ENCODE peak calls at places on chromosomes 7 and 10, in nine cellular contexts. F is GM20000; D is NCI-H82; I is stimulated activated naive CD4-positive, alpha-beta T cell; T is psoas muscle; J is GM03348; W is activated T-helper 1 cell treated with anti-CD3 and anti-CD28 coated beads, Interleukin-2, amount 50 U/mL, for 16 hours; G is anterior cingulate cortex; S is A549. C is an unnamed sample.

GRCh38 chr7:78159537-78159936 is 361.0 kb downstream of the PHTF2 start:
- DNase-seq in T (no peak), D (no peak), I (no peak), W (no peak), G (no peak), S (no peak), F (no peak), J (no peak), C (no peak)

GRCh38 chr10:43124574-43125273 is 13.5 kb upstream of the CSGALNACT2 start:
- DNase-seq in G (no peak), W (no peak), I (no peak), F (no peak), D (no peak), J (no peak), T (no peak), S (no peak), C (no peak)

GRCh38 chr10:93190377-93190776 is 116.7 kb downstream of the CYP26A1 start:
- DNase-seq in J (no peak), G (no peak), I (no peak), S (no peak), D (no peak), T (no peak), W (no peak), F (no peak), C (no peak)

GRCh38 chr10:4824791-4825310 is 1.2 kb upstream of the AKR1E2 start:
- DNase-seq in D (no peak), S (no peak), J (no peak), I (no peak), W (no peak), G (no peak), T (no peak), F (no peak), C (no peak)

GRCh38 chr7:132858760-132859159 is 223.1 kb downstream of the CHCHD3 start:
- DNase-seq in D (no peak), W (no peak), T (no peak), J (no peak), S (no peak), I (no peak), F (no peak), G (no peak), C (no peak)

GRCh38 chr7:120709931-120710330 is 148.0 kb downstream of the TSPAN12 start:
- DNase-seq in J (no peak), G (no peak), D (no peak), W (no peak), F (no peak), T (no peak), I (no peak), S (no peak), C (no peak)

GRCh38 chr7:115297651-115298050 is 375.8 kb downstream of the MDFIC start:
- DNase-seq in J (peak; percentile 50), G (no peak), T (no peak), I (no peak), S (peak; percentile 72), W (no peak), F (no peak), D (peak; percentile 67), C (no peak)

GRCh38 chr10:13158401-13158800 is 3.0 kb upstream of the MCM10 start:
- DNase-seq in W (no peak), D (no peak), I (no peak), S (no peak), T (peak; percentile 18), F (no peak), G (no peak), J (no peak), C (no peak)

GRCh38 chr10:30671011-30671616 is 41.6 kb upstream of the LYZL2 start:
- DNase-seq in J (peak; percentile 79), W (no peak), F (peak; percentile 40), S (peak; percentile 84), G (peak; percentile 54), I (no peak), D (peak; percentile 80), T (no peak), C (peak; percentile 6)

GRCh38 chr10:70927221-70927943 is 39.0 kb upstream of the PCBD1 start:
- DNase-seq in D (peak; percentile 98), W (no peak), J (no peak), T (no peak), F (no peak), I (no peak), S (no peak), G (no peak), C (no peak)

GRCh38 chr7:39083781-39084180 is 106.1 kb downstream of the POU6F2 start:
- DNase-seq in D (peak; percentile 16), S (no peak), T (no peak), F (no peak), I (no peak), G (no peak), J (no peak), W (no peak), C (no peak)

GRCh38 chr10:106997721-106998120 is 166.8 kb downstream of the SORCS1 start:
- DNase-seq in F (no peak), T (no peak), J (no peak), I (no peak), D (no peak), G (peak; percentile 39), S (no peak), W (no peak), C (no peak)

GRCh38 chr7:4144801-4145470 is 537.2 kb upstream of the FOXK1 start:
- DNase-seq in J (no peak), F (no peak), G (no peak), D (no peak), T (peak; percentile 49), I (no peak), S (no peak), W (no peak), C (no peak)

GRCh38 chr7:22759721-22760120 is 32.7 kb downstream of the IL6 start:
- DNase-seq in D (no peak), T (no peak), S (no peak), I (no peak), W (no peak), F (no peak), G (no peak), J (no peak), C (no peak)

GRCh38 chr7:7816084-7816483 is 97.7 kb upstream of the RPA3 start:
- DNase-seq in I (no peak), D (no peak), W (no peak), F (peak; percentile 38), G (no peak), T (no peak), S (no peak), J (no peak), C (no peak)

GRCh38 chr10:112429654-112430230 is 17.0 kb downstream of the ZDHHC6 start:
- DNase-seq in S (no peak), W (no peak), F (no peak), T (no peak), G (no peak), I (no peak), D (no peak), J (no peak), C (no peak)

GRCh38 chr7:125495997-125496396 is 566.4 kb upstream of the POT1 start:
- DNase-seq in J (no peak), W (no peak), T (no peak), D (no peak), I (no peak), S (no peak), F (no peak), G (no peak), C (no peak)

GRCh38 chr10:60099998-60100747 is 193.8 kb upstream of the CCDC6 start:
- DNase-seq in T (no peak), G (peak; percentile 36), S (peak; percentile 64), D (peak; percentile 68), I (no peak), J (peak; percentile 62), F (peak; percentile 22), W (no peak), C (peak; percentile 29)

GRCh38 chr10:119545310-119545709 is 2.8 kb upstream of the RGS10 start:
- DNase-seq in G (no peak), T (no peak), J (no peak), S (no peak), D (no peak), I (no peak), W (no peak), F (no peak), C (no peak)

GRCh38 chr7:114790526-114790925 is 131.4 kb upstream of the MDFIC start:
- DNase-seq in W (no peak), J (peak; percentile 10), T (no peak), F (no peak), G (no peak), S (no peak), D (no peak), I (no peak), C (no peak)

GRCh38 chr7:134755422-134756022 is 23.9 kb upstream of the CALD1 start:
- DNase-seq in G (no peak), W (no peak), I (no peak), S (peak; percentile 14), J (peak; percentile 62), T (no peak), D (peak; percentile 12), F (no peak), C (no peak)

GRCh38 chr7:100968650-100969049 is 715 bp upstream of the MUC12 start:
- DNase-seq in F (no peak), D (no peak), W (no peak), J (no peak), T (no peak), I (no peak), S (no peak), G (no peak), C (no peak)

GRCh38 chr10:109237050-109237449 is 686.3 kb downstream of the XPNPEP1 start:
- DNase-seq in D (no peak), J (no peak), G (no peak), T (no peak), S (no peak), F (no peak), W (no peak), I (no peak), C (no peak)

GRCh38 chr7:74474271-74474865 is 20.7 kb downstream of the GTF2IRD1 start:
- DNase-seq in D (no peak), T (no peak), I (no peak), F (no peak), J (peak; percentile 42), S (no peak), G (no peak), W (no peak), C (no peak)

GRCh38 chr10:86786368-86786767 is 29.9 kb downstream of the BMPR1A start:
- DNase-seq in G (no peak), I (no peak), S (no peak), J (no peak), W (no peak), D (no peak), F (no peak), T (no peak), C (no peak)

GRCh38 chr10:129328531-129328930 is 138.5 kb upstream of the MGMT start:
- DNase-seq in T (no peak), J (no peak), F (no peak), D (no peak), W (no peak), S (no peak), G (no peak), I (no peak), C (no peak)

GRCh38 chr7:1705856-1706255 is 35.8 kb downstream of the ELFN1 start:
- DNase-seq in W (no peak), G (no peak), I (no peak), T (no peak), F (no peak), S (no peak), J (no peak), D (no peak), C (no peak)

GRCh38 chr7:116592445-116592844 is 67.6 kb downstream of the CAV1 start:
- DNase-seq in J (no peak), T (no peak), W (no peak), S (no peak), G (no peak), F (no peak), I (no peak), D (no peak), C (no peak)

GRCh38 chr7:87851242-87851641 is 24.9 kb downstream of the SLC25A40 start:
- DNase-seq in D (no peak), J (no peak), T (no peak), W (no peak), S (no peak), I (no peak), F (no peak), G (no peak), C (no peak)

GRCh38 chr7:22639400-22639799 is 87.6 kb upstream of the IL6 start:
- DNase-seq in I (no peak), G (no peak), F (no peak), T (no peak), D (no peak), J (no peak), S (no peak), W (no peak), C (no peak)

GRCh38 chr10:70694410-70695179 is 22.3 kb downstream of the ADAMTS14 start:
- DNase-seq in W (no peak), D (no peak), I (no peak), S (no peak), G (no peak), F (no peak), J (peak; percentile 59), T (no peak), C (no peak)